ENCODE peak calls at places on chromosomes 4 and X, in six cellular contexts. R is mesenchymal stem cell, W is H9, G is H1, H is neuronal stem cell, P is IMR-90. B is an unnamed sample.

GRCh38 chr4:127219247-127219646 is 413.5 kb upstream of the INTU start:
- DNase-seq in R (no peak), W (no peak), G (no peak), H (no peak), P (no peak), B (no peak)

GRCh38 chr4:41878991-41879491 is 56.2 kb upstream of the TMEM33 start:
- DNase-seq in R (no peak), W (peak), G (no peak), H (no peak), P (no peak), B (no peak)

GRCh38 chr4:60034371-60034770 is 1165.8 kb upstream of the ADGRL3 start:
- DNase-seq in R (no peak), W (no peak), G (no peak), H (no peak), P (no peak), B (no peak)

GRCh38 chr4:55321707-55322264 is 24.3 kb upstream of the SRD5A3 start:
- DNase-seq in R (peak), W (peak), G (no peak), H (peak), P (peak), B (peak)

GRCh38 chr4:95705323-95705722 is 134.6 kb upstream of the PDHA2 start:
- DNase-seq in R (no peak), W (no peak), G (no peak), H (no peak), P (no peak), B (no peak)

GRCh38 chr4:147994491-147995385 is 262.9 kb downstream of the ARHGAP10 start:
- DNase-seq in R (no peak), W (no peak), G (no peak), H (no peak), P (peak), B (no peak)

GRCh38 chr4:79678472-79679202 is 270.6 kb upstream of the GK2 start:
- DNase-seq in R (peak), W (no peak), G (no peak), H (no peak), P (peak), B (no peak)

GRCh38 chrX:7316280-7316679 is 168.3 kb upstream of the PUDP start:
- DNase-seq in R (no peak), W (no peak), G (no peak), H (no peak), P (no peak), B (no peak)

GRCh38 chrX:110847334-110847733 is 51.7 kb upstream of the CHRDL1 start:
- DNase-seq in R (peak), W (no peak), G (no peak), H (peak), P (peak), B (peak)

GRCh38 chr4:87543835-87544461 is 14.8 kb upstream of the SPARCL1 start:
- DNase-seq in R (peak), W (no peak), G (no peak), H (no peak), P (peak), B (peak)

GRCh38 chr4:128130621-128131020 is 69.5 kb downstream of the LARP1B start:
- DNase-seq in R (no peak), W (no peak), G (no peak), H (no peak), P (no peak), B (no peak)

GRCh38 chr4:17058506-17058905 is 160.1 kb upstream of the LDB2 start:
- DNase-seq in R (no peak), W (no peak), G (no peak), H (no peak), P (peak), B (no peak)

GRCh38 chr4:176587920-176588319 is 204.8 kb downstream of the VEGFC start:
- DNase-seq in R (peak), W (no peak), G (no peak), H (no peak), P (peak), B (no peak)

GRCh38 chr4:99642725-99643489 is 14.7 kb downstream of the C4orf54 start:
- DNase-seq in R (no peak), W (no peak), G (no peak), H (no peak), P (no peak), B (no peak)

GRCh38 chr4:156959298-156959702 is 12.3 kb downstream of the PDGFC start:
- DNase-seq in R (peak), W (no peak), G (no peak), H (no peak), P (peak), B (no peak)

GRCh38 chrX:114049063-114049462 is 534.8 kb upstream of the HTR2C start:
- DNase-seq in R (no peak), W (no peak), G (no peak), H (no peak), P (no peak), B (no peak)

GRCh38 chrX:3141031-3141430 is 99.8 kb downstream of the ARSF start:
- DNase-seq in R (no peak), W (no peak), G (no peak), H (no peak), P (peak), B (no peak)

GRCh38 chr4:39502034-39502658 is 25.1 kb downstream of the UGDH start:
- DNase-seq in R (peak), W (no peak), G (no peak), H (no peak), P (peak), B (no peak)

GRCh38 chrX:119635799-119636198 is 29.6 kb upstream of the NKRF start:
- DNase-seq in R (no peak), W (peak), G (no peak), H (no peak), P (no peak), B (no peak)

GRCh38 chr4:128782076-128782715 is 27.3 kb upstream of the JADE1 start:
- DNase-seq in R (no peak), W (no peak), G (no peak), H (no peak), P (peak), B (no peak)

GRCh38 chr4:20368926-20369325 is 117.2 kb downstream of the SLIT2 start:
- DNase-seq in R (peak), W (no peak), G (no peak), H (no peak), P (peak), B (no peak)

GRCh38 chr4:186029731-186030421 is 39.1 kb upstream of the TLR3 start:
- DNase-seq in R (peak), W (no peak), G (no peak), H (peak), P (peak), B (no peak)

GRCh38 chrX:8036914-8037313 is 109.7 kb upstream of the PNPLA4 start:
- DNase-seq in R (no peak), W (no peak), G (no peak), H (no peak), P (no peak), B (no peak)

GRCh38 chrX:38249965-38250364 is 29.3 kb upstream of the SRPX start:
- DNase-seq in R (no peak), W (no peak), G (no peak), H (no peak), P (peak), B (no peak)

GRCh38 chr4:1674682-1675081 is 9.4 kb downstream of the FAM53A start:
- DNase-seq in R (no peak), W (no peak), G (no peak), H (no peak), P (peak), B (no peak)

GRCh38 chr4:174828845-174829701 is at the start of gene GLRA3:
- DNase-seq in R (peak), W (peak), G (peak), H (peak), P (no peak), B (peak)

GRCh38 chr4:21898101-21898500 is 50.5 kb downstream of the KCNIP4 start:
- DNase-seq in R (no peak), W (no peak), G (no peak), H (no peak), P (no peak), B (no peak)

GRCh38 chr4:180784940-180785339 is 1458.3 kb upstream of the TENM3 start:
- DNase-seq in R (no peak), W (no peak), G (no peak), H (no peak), P (no peak), B (no peak)

GRCh38 chrX:134377537-134377936 is 82.4 kb upstream of the HPRT1 start:
- DNase-seq in R (peak), W (no peak), G (no peak), H (no peak), P (peak), B (no peak)

GRCh38 chrX:103941201-103941975 is 21.0 kb upstream of the TMSB15B start:
- DNase-seq in R (peak), W (no peak), G (no peak), H (no peak), P (peak), B (peak)

GRCh38 chr4:7323872-7324650 is 110.7 kb downstream of the PSAPL1 start:
- DNase-seq in R (no peak), W (no peak), G (no peak), H (no peak), P (no peak), B (no peak)

GRCh38 chrX:132209527-132209926 is 9.7 kb downstream of the RAP2C start:
- DNase-seq in R (peak), W (no peak), G (no peak), H (no peak), P (peak), B (no peak)

GRCh38 chr4:98838977-98839618 is 89.8 kb downstream of the EIF4E start:
- DNase-seq in R (peak), W (no peak), G (no peak), H (no peak), P (peak), B (no peak)

GRCh38 chr4:154985673-154986072 is 204.6 kb downstream of the RBM46 start:
- DNase-seq in R (no peak), W (no peak), G (no peak), H (no peak), P (no peak), B (no peak)

GRCh38 chr4:146275370-146275769 is 61.0 kb downstream of the REELD1 start:
- DNase-seq in R (no peak), W (no peak), G (no peak), H (no peak), P (no peak), B (peak)

GRCh38 chr4:76926841-76927240 is 22.7 kb upstream of the SEPTIN11 start:
- DNase-seq in R (no peak), W (no peak), G (no peak), H (no peak), P (no peak), B (peak)
- H3K23ac ChIP-seq in R (no peak), W (no peak), G (no peak), H (no peak), P (no peak), B (no peak)

GRCh38 chr4:88737304-88738015 is 39.8 kb upstream of the NAP1L5 start:
- DNase-seq in R (peak), W (no peak), G (no peak), H (no peak), P (peak), B (no peak)

GRCh38 chr4:88735554-88735953 is 37.9 kb upstream of the NAP1L5 start:
- DNase-seq in R (no peak), W (no peak), G (no peak), H (no peak), P (peak), B (no peak)

GRCh38 chr4:88736264-88736663 is 38.6 kb upstream of the NAP1L5 start:
- DNase-seq in R (no peak), W (no peak), G (no peak), H (no peak), P (no peak), B (no peak)

GRCh38 chr4:88738714-88739366 is 41.2 kb upstream of the NAP1L5 start:
- DNase-seq in R (no peak), W (peak), G (peak), H (no peak), P (peak), B (peak)

GRCh38 chr4:88738146-88738545 is 40.5 kb upstream of the NAP1L5 start:
- DNase-seq in R (no peak), W (no peak), G (no peak), H (no peak), P (no peak), B (no peak)
- H3K9ac ChIP-seq in R (no peak), W (no peak), G (no peak), H (no peak), P (no peak), B (no peak)

GRCh38 chr4:159105063-159105414 is 2.2 kb downstream of the RAPGEF2 start:
- DNase-seq in R (peak), W (no peak), G (no peak), H (no peak), P (peak), B (no peak)

GRCh38 chr4:159103406-159104131 is 690 bp downstream of the RAPGEF2 start:
- DNase-seq in R (peak), W (peak), G (no peak), H (peak), P (peak), B (peak)

GRCh38 chr4:159106636-159107035 is 3.8 kb downstream of the RAPGEF2 start:
- DNase-seq in R (no peak), W (no peak), G (no peak), H (no peak), P (peak), B (no peak)

GRCh38 chr4:159107203-159107921 is 4.5 kb downstream of the RAPGEF2 start:
- DNase-seq in R (peak), W (no peak), G (no peak), H (no peak), P (peak), B (no peak)

GRCh38 chr4:159105761-159106243 is 2.9 kb downstream of the RAPGEF2 start:
- DNase-seq in R (no peak), W (no peak), G (no peak), H (no peak), P (peak), B (no peak)
- H3K14ac ChIP-seq in R (no peak), W (no peak), G (no peak), H (no peak), P (peak), B (no peak)

GRCh38 chr4:56386091-56386490 is 1.2 kb downstream of the AASDH start:
- DNase-seq in R (no peak), W (no peak), G (no peak), H (no peak), P (no peak), B (peak)

GRCh38 chr4:56388311-56388710 is 1.0 kb upstream of the AASDH start:
- DNase-seq in R (peak), W (no peak), G (no peak), H (no peak), P (no peak), B (no peak)

GRCh38 chr4:56391270-56391669 is 4.0 kb upstream of the AASDH start:
- DNase-seq in R (no peak), W (no peak), G (no peak), H (no peak), P (no peak), B (no peak)

GRCh38 chr4:56389558-56389957 is 2.3 kb upstream of the AASDH start:
- DNase-seq in R (no peak), W (no peak), G (no peak), H (no peak), P (no peak), B (no peak)

DNA sequence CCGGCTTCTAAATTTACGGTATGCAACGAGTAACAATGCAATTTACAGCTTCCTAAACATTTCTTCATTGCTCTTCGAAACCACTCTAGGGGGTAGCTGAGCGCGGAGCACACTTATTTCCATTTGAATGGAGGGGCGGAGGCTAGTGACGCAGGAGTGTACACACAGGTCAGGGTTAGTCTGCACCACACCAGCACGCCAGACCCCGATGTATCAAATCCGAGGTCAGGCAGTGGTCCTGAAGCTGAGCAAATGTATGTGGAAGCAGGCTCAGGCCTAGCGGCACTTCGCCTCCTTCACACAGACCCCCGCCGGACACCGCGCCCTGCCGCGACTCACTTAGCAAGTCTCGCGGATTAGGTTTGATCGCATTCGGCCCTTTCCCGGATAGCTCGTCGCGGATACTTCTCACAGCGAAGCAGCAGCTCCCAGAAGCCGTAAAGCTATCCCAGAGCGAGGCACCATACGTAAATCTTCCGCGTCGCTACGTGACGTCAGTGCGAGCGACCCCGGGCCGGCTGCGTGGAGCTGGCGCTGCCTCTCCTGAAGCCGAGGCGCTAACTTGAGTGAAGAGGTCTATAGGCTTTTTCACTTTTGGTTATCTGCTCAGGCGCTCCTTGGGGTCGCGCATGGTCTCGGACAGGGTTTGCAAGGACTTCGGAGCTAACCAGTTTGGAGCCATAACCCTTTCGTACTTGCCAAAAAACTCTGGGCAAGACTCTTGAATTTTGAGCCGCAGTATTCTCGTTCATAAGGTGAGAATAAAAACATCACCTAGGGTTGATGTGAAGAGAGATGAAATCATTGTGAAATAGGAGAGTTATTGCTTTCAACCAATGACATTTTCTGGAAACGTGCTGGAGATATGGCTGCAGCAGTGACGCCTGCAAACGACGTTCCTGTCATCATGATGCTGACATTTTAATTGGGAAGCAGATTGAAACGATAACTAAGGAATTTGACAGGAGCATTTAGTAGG is at the start of gene AASDH:
- DNase-seq in R (peak), W (peak), G (peak), H (peak), P (peak), B (peak)
- H3K23ac ChIP-seq in R (no peak), W (no peak), G (no peak), H (peak), P (peak), B (no peak)

GRCh38 chr4:15253346-15253745 is 174.5 kb upstream of the C1QTNF7 start:
- DNase-seq in R (no peak), W (no peak), G (no peak), H (no peak), P (no peak), B (no peak)
- H3K9ac ChIP-seq in R (no peak), W (no peak), G (no peak), H (no peak), P (no peak), B (no peak)

B was measured in trophoblast cell.